ENCODE peak calls at places on chromosome 1, in seven cellular contexts. Z is stimulated activated CD8-positive, alpha-beta memory T cell treated with anti-CD3 and anti-CD28 coated beads, Interleukin-4, amount 100 ng/mL, for 24 hours; T is right cardiac atrium; O is activated naive CD4-positive, alpha-beta T cell; C is BE2C; R is cardiac muscle cell; Q is EL. G is an unnamed sample.

GRCh38 chr1:147287133-147287865 is 44.8 kb downstream of the CHD1L start:
- DNase-seq in Z (no peak), T (no peak), O (no peak), C (no peak), R (peak), Q (no peak), G (no peak)

GRCh38 chr1:155188268-155188667 is 14.6 kb downstream of the TRIM46 start:
- DNase-seq in Z (no peak), T (peak), O (no peak), C (no peak), R (no peak), Q (no peak), G (no peak)

GRCh38 chr1:82830695-82831380 is 1030.1 kb downstream of the ADGRL2 start:
- DNase-seq in Z (no peak), T (no peak), O (no peak), C (no peak), R (no peak), Q (no peak), G (no peak)

GRCh38 chr1:44646276-44646675 is 28.0 kb downstream of the TMEM53 start:
- DNase-seq in Z (no peak), T (no peak), O (no peak), C (no peak), R (peak), Q (no peak), G (no peak)

GRCh38 chr1:54481201-54481884 is 66.7 kb upstream of the ACOT11 start:
- DNase-seq in Z (no peak), T (no peak), O (no peak), C (no peak), R (no peak), Q (no peak), G (no peak)

GRCh38 chr1:227805606-227806197 is 9.8 kb upstream of the PRSS38 start:
- DNase-seq in Z (no peak), T (no peak), O (no peak), C (no peak), R (peak), Q (peak), G (no peak)

GRCh38 chr1:1206376-1207253 is at the start of gene TNFRSF18:
- DNase-seq in Z (no peak), T (peak), O (no peak), C (peak), R (no peak), Q (no peak), G (peak)

GRCh38 chr1:209434066-209434465 is 149.4 kb upstream of the CAMK1G start:
- DNase-seq in Z (no peak), T (no peak), O (no peak), C (no peak), R (peak), Q (peak), G (no peak)

GRCh38 chr1:184890539-184890973 is 83.8 kb downstream of the NIBAN1 start:
- DNase-seq in Z (no peak), T (peak), O (no peak), C (no peak), R (peak), Q (peak), G (no peak)